ENCODE peak calls at places on chromosomes 7 and 10, in six cellular contexts. Q, S, P, L, J and R are unnamed samples.

GRCh38 chr7:511476-512145 is 8.0 kb downstream of the PDGFA start:
- DNase-seq in L (no peak), P (no peak), Q (no peak), S (no peak), J (no peak), R (no peak)

GRCh38 chr10:73537288-73537687 is 41.5 kb upstream of the PPP3CB start:
- DNase-seq in L (no peak), J (no peak), P (no peak), S (no peak), Q (no peak), R (no peak)

GRCh38 chr7:82598958-82599357 is 155.4 kb upstream of the CACNA2D1 start:
- DNase-seq in J (no peak), L (no peak), Q (peak), P (peak), S (peak), R (peak)

GRCh38 chr7:105766421-105767191 is 109.8 kb downstream of the ATXN7L1 start:
- DNase-seq in S (peak), P (no peak), L (no peak), J (no peak), Q (no peak), R (peak)

GRCh38 chr10:66869635-66870034 is 56.2 kb upstream of the LRRTM3 start:
- DNase-seq in J (no peak), P (no peak), S (no peak), Q (no peak), L (no peak), R (no peak)

GRCh38 chr7:140695381-140695780 is 1.1 kb upstream of the NDUFB2 start:
- DNase-seq in Q (no peak), S (no peak), L (no peak), P (no peak), J (no peak), R (no peak)

GRCh38 chr10:74955796-74956195 is 129.4 kb downstream of the KAT6B start:
- DNase-seq in Q (no peak), L (no peak), J (no peak), P (no peak), S (no peak), R (peak)

GRCh38 chr7:6026011-6026819 is 5.0 kb upstream of the ANKRD61 start:
- DNase-seq in Q (no peak), P (peak), L (peak), S (peak), J (no peak), R (peak)

GRCh38 chr10:18043148-18043547 is 91.4 kb downstream of the SLC39A12 start:
- DNase-seq in L (no peak), J (no peak), Q (peak), P (peak), S (peak), R (peak)

GRCh38 chr7:1200045-1200444 is 32.6 kb upstream of the UNCX start:
- DNase-seq in S (peak), P (peak), J (no peak), Q (no peak), L (no peak), R (peak)

GRCh38 chr7:44217133-44217714 is 16.4 kb downstream of the YKT6 start:
- DNase-seq in S (no peak), P (no peak), Q (no peak), L (no peak), J (no peak), R (no peak)

GRCh38 chr7:28573059-28573553 is 160.8 kb downstream of the CREB5 start:
- DNase-seq in Q (no peak), S (peak), P (peak), J (peak), L (peak), R (peak)

GRCh38 chr10:109889867-109890266 is 33.4 kb downstream of the XPNPEP1 start:
- DNase-seq in P (peak), Q (peak), S (peak), L (no peak), J (no peak), R (peak)

GRCh38 chr10:42977032-42977416 is 99.8 kb upstream of the RET start:
- DNase-seq in S (no peak), J (no peak), L (no peak), Q (no peak), P (no peak), R (no peak)

GRCh38 chr7:36348771-36349170 is 40.9 kb upstream of the ANLN start:
- DNase-seq in S (no peak), L (no peak), P (peak), Q (no peak), J (no peak), R (no peak)

GRCh38 chr10:109966961-109967738 is 40.6 kb upstream of the ADD3 start:
- DNase-seq in L (no peak), P (peak), S (peak), Q (peak), J (no peak), R (peak)

GRCh38 chr7:153381275-153382119 is 621.9 kb downstream of the ACTR3B start:
- DNase-seq in L (no peak), P (no peak), Q (no peak), S (no peak), J (peak), R (no peak)

GRCh38 chr7:68507644-68508043 is 1090.6 kb upstream of the AUTS2 start:
- DNase-seq in S (no peak), P (no peak), Q (no peak), J (no peak), L (no peak), R (no peak)

GRCh38 chr10:117167346-117168134 is 29.5 kb upstream of the VAX1 start:
- DNase-seq in Q (no peak), P (no peak), L (no peak), J (no peak), S (no peak), R (no peak)

GRCh38 chr10:33133557-33133956 is 175.5 kb upstream of the ITGB1 start:
- DNase-seq in J (no peak), L (no peak), S (no peak), Q (no peak), P (no peak), R (no peak)

GRCh38 chr7:25989140-25989705 is 162.8 kb upstream of the NFE2L3 start:
- DNase-seq in J (no peak), Q (no peak), S (no peak), P (no peak), L (no peak), R (no peak)

GRCh38 chr7:105337529-105337928 is 51.2 kb downstream of the SRPK2 start:
- DNase-seq in L (no peak), S (no peak), P (no peak), Q (no peak), J (no peak), R (no peak)

GRCh38 chr10:122473116-122473515 is 11.8 kb downstream of the HTRA1 start:
- DNase-seq in S (no peak), L (no peak), P (no peak), J (no peak), Q (no peak), R (no peak)

GRCh38 chr10:61175331-61175730 is 231.3 kb upstream of the RHOBTB1 start:
- DNase-seq in S (peak), J (no peak), P (peak), Q (no peak), L (no peak), R (peak)

GRCh38 chr7:53218730-53219504 is 183.5 kb downstream of the POM121L12 start:
- DNase-seq in J (no peak), P (no peak), Q (no peak), L (no peak), S (no peak), R (no peak)

DNA sequence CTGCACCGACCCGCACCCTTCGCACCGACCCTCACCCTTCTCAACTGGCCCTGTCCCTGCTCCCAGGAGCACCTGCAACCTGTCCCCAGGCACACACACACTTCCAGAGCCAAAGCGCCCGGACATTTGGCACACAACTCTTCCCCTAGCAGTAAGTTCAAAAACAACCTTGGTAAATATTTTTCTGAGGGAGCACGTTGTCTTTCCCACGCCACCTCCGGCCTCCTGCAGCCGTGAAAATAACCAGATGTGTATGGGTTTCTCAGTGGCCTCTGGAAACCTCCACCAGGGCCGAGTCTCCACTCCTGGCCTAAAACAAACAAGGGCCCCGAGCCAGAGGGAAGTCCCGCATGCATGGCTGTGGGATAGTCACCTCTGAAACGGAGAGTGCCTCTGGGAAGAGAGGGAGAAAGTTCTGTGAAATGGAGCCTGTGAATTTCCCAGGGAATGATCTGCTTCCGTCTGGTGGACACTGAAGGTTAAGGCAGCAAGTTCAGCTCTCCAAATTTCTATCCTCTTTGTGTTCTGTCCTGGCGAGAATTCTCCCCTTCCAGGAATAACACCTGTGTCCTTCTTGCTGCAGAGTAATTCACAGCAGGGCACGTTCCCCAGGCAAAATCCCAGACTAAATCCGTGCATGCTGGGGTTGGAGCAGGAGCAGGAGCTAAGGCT is 15.8 kb downstream of the PODXL start:
- DNase-seq in P (peak), Q (no peak), L (no peak), J (no peak), S (no peak), R (no peak)
- TF ChIP-seq CTCF in P (peak), Q (peak), L (no peak), J (peak), S (no peak), R (no peak)

GRCh38 chr10:93771354-93771753 is 13.6 kb downstream of the LGI1 start:
- DNase-seq in J (no peak), P (no peak), Q (no peak), L (no peak), S (no peak), R (no peak)

GRCh38 chr10:93775330-93775729 is 17.6 kb downstream of the LGI1 start:
- DNase-seq in S (no peak), Q (no peak), L (no peak), J (no peak), P (no peak), R (no peak)

GRCh38 chr10:93777092-93777491 is 19.4 kb downstream of the LGI1 start:
- DNase-seq in J (no peak), P (no peak), S (no peak), L (no peak), Q (no peak), R (no peak)

GRCh38 chr10:93773705-93774104 is 16.0 kb downstream of the LGI1 start:
- DNase-seq in J (no peak), S (no peak), P (no peak), Q (no peak), L (no peak), R (no peak)

DNA sequence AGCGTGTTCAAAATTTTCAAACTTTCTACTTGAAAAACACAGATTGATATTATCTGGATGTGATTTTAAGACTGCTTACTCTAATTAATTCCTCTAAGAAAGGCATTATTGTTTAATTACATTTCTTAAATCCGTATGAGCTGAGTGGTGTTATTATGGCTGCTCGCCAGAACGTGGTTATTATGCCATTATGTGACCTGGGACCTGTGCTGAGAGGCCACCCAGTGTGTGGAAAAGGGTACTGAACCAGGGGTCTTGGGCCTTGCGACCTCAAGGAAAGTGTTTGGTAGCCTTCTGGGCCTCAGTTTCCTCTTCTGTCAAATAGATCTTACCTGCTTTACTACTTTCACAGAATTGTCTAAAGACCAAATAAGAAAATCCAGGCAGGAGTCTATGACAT is 15.4 kb downstream of the LGI1 start:
- DNase-seq in L (no peak), S (no peak), Q (no peak), P (no peak), J (no peak), R (no peak)
- H3K4me3 ChIP-seq in L (no peak), S (no peak), Q (no peak), P (no peak), J (no peak), R (no peak)

GRCh38 chr10:77685494-77685893 is 47.9 kb upstream of the KCNMA1 start:
- DNase-seq in S (no peak), P (no peak), L (no peak), Q (no peak), J (no peak), R (no peak)
- TF ChIP-seq CTCF in S (no peak), P (no peak), L (no peak), Q (peak), J (no peak), R (no peak)

GRCh38 chr10:132433671-132434340 is 36.8 kb downstream of the PWWP2B start:
- DNase-seq in L (no peak), P (no peak), S (no peak), J (no peak), Q (no peak), R (no peak)
- H3K4me3 ChIP-seq in L (no peak), P (no peak), S (no peak), J (no peak), Q (no peak), R (no peak)

DNA sequence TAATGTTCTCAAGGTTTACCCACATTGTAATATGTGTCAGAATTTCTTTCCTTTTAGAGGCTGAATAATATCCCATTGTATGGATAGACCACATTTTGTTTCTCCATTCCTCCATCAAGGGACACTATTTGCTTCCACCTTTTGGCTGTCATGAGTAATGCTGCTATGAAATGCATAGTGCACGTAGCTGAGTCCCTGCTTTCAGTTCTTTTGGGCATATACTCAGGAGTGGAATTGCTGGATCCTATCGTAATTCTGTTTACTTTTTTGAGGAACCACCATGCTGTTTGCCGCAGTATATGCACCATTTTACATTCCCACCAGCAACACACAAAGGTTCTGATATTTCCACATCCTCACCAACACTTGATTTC is 60.0 kb downstream of the PRF1 start:
- DNase-seq in J (no peak), S (peak), L (no peak), P (peak), Q (no peak), R (no peak)
- TF ChIP-seq CTCF in J (no peak), S (peak), L (no peak), P (peak), Q (peak), R (peak)

DNA sequence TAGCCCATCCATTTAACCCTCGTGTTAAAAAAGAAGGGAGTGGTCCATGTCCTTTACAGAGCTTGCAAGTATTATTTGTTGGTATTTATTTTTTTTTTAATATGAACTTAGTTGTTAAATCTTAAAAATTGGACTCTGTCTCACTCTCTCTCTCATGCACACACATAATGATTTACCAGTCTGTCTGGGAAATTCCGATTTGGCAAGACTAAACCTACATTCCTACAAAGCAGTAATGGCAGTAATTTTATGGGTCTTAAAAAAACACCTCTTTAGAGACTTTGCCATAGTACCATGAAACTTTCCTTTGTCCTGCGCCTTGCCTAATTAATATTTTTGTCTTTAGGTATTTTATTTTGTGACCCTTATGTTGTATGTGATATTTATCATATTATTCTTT is 239.5 kb upstream of the PPP1R3A start:
- DNase-seq in P (no peak), L (no peak), Q (no peak), J (no peak), S (no peak), R (no peak)
- H3K4me3 ChIP-seq in P (no peak), L (no peak), Q (no peak), J (no peak), S (no peak), R (no peak)

GRCh38 chr10:987906-988666 is at the start of gene GTPBP4:
- DNase-seq in Q (peak), S (peak), P (peak), L (peak), J (peak), R (peak)
- TF ChIP-seq CTCF in Q (no peak), S (no peak), P (no peak), L (peak), J (no peak), R (no peak)

GRCh38 chr7:13981070-13981469 is 8.4 kb downstream of the ETV1 start:
- DNase-seq in J (peak), Q (peak), S (peak), P (peak), L (peak), R (peak)
- H3K4me3 ChIP-seq in J (no peak), Q (no peak), S (peak), P (no peak), L (no peak), R (no peak)